ENCODE peak calls at places on chromosomes 6 and 20, in six cellular contexts. R is tibial nerve; P is H1; B is CD8-positive, alpha-beta T cell; I is heart left ventricle; M is body of pancreas. U is an unnamed sample.
A peak's percentile ranks its signal among the peaks of the same experiment; 100 is the strongest.

GRCh38 chr6:53264915-53265615 is 83.7 kb downstream of the ELOVL5 start:
- DNase-seq in R (no peak), P (no peak), B (no peak), I (no peak), M (no peak), U (no peak)

GRCh38 chr20:54110457-54110856 is 40.1 kb upstream of the BCAS1 start:
- DNase-seq in R (no peak), P (no peak), B (no peak), I (no peak), M (no peak), U (no peak)

GRCh38 chr20:57020364-57020763 is 246.1 kb downstream of the BMP7 start:
- DNase-seq in R (no peak), P (no peak), B (no peak), I (no peak), M (no peak), U (no peak)

GRCh38 chr20:51966296-51966971 is 164.1 kb upstream of the SALL4 start:
- DNase-seq in R (no peak), P (peak; percentile 68), B (no peak), I (peak; percentile 28), M (peak; percentile 33), U (no peak)

GRCh38 chr6:158188591-158188990 is 20.4 kb downstream of the GTF2H5 start:
- DNase-seq in R (no peak), P (no peak), B (no peak), I (no peak), M (no peak), U (no peak)

GRCh38 chr6:99185525-99185924 is 163.9 kb downstream of the FAXC start:
- DNase-seq in R (no peak), P (no peak), B (no peak), I (no peak), M (no peak), U (no peak)

GRCh38 chr6:45657243-45657642 is 279.5 kb upstream of the SUPT3H start:
- DNase-seq in R (no peak), P (no peak), B (no peak), I (no peak), M (no peak), U (no peak)

GRCh38 chr20:54433653-54434052 is 41.7 kb upstream of the DOK5 start:
- DNase-seq in R (no peak), P (no peak), B (no peak), I (no peak), M (peak; percentile 68), U (no peak)

GRCh38 chr6:98581725-98582124 is 252.6 kb upstream of the POU3F2 start:
- DNase-seq in R (no peak), P (no peak), B (no peak), I (no peak), M (no peak), U (no peak)

GRCh38 chr20:63942250-63943006 is 13.8 kb downstream of the UCKL1 start:
- DNase-seq in R (no peak), P (peak; percentile 78), B (peak; percentile 59), I (peak; percentile 45), M (no peak), U (peak; percentile 62)

GRCh38 chr6:123030292-123030691 is 34.3 kb downstream of the CLVS2 start:
- DNase-seq in R (no peak), P (no peak), B (no peak), I (no peak), M (no peak), U (no peak)

GRCh38 chr20:53149184-53149651 is 177.1 kb downstream of the TSHZ2 start:
- DNase-seq in R (no peak), P (no peak), B (no peak), I (no peak), M (no peak), U (no peak)

GRCh38 chr6:33609444-33610034 is 11.6 kb upstream of the ITPR3 start:
- DNase-seq in R (no peak), P (no peak), B (no peak), I (peak; percentile 60), M (no peak), U (no peak)

GRCh38 chr6:155417454-155417853 is 38.2 kb downstream of the NOX3 start:
- DNase-seq in R (no peak), P (no peak), B (no peak), I (no peak), M (no peak), U (no peak)

GRCh38 chr20:20606046-20606445 is 106.4 kb downstream of the RALGAPA2 start:
- DNase-seq in R (no peak), P (no peak), B (no peak), I (no peak), M (no peak), U (no peak)

GRCh38 chr6:144006731-144007454 is 1.2 kb downstream of the PLAGL1 start:
- DNase-seq in R (no peak), P (no peak), B (no peak), I (peak; percentile 25), M (no peak), U (no peak)

GRCh38 chr6:33672808-33673207 is 38.7 kb downstream of the UQCC2 start:
- DNase-seq in R (peak; percentile 87), P (no peak), B (no peak), I (peak; percentile 86), M (peak; percentile 53), U (no peak)

GRCh38 chr6:26116267-26116666 is 29.0 kb downstream of the HFE start:
- DNase-seq in R (no peak), P (no peak), B (no peak), I (no peak), M (no peak), U (no peak)

GRCh38 chr6:87803784-87804183 is 101.8 kb upstream of the AKIRIN2 start:
- DNase-seq in R (no peak), P (no peak), B (no peak), I (no peak), M (no peak), U (no peak)

GRCh38 chr6:133099573-133099972 is 141.6 kb upstream of the EYA4 start:
- DNase-seq in R (no peak), P (no peak), B (no peak), I (no peak), M (no peak), U (no peak)

GRCh38 chr6:126107475-126108121 is 121.3 kb downstream of the TRMT11 start:
- DNase-seq in R (no peak), P (peak; percentile 36), B (no peak), I (no peak), M (no peak), U (no peak)

GRCh38 chr6:14665827-14666724 is 548.5 kb downstream of the CD83 start:
- DNase-seq in R (peak; percentile 18), P (no peak), B (no peak), I (no peak), M (no peak), U (no peak)

GRCh38 chr6:139539852-139540251 is 165.4 kb upstream of the CITED2 start:
- DNase-seq in R (no peak), P (peak; percentile 34), B (no peak), I (peak; percentile 31), M (peak; percentile 73), U (no peak)

GRCh38 chr6:30167101-30167500 is 3.8 kb downstream of the TRIM15 start:
- DNase-seq in R (no peak), P (no peak), B (no peak), I (no peak), M (no peak), U (no peak)

GRCh38 chr6:28565823-28566526 is 40.3 kb downstream of the GPX5 start:
- DNase-seq in R (no peak), P (no peak), B (no peak), I (no peak), M (no peak), U (no peak)

GRCh38 chr20:32484221-32485125 is 100.7 kb downstream of the NOL4L start:
- DNase-seq in R (no peak), P (no peak), B (peak; percentile 43), I (peak; percentile 53), M (peak; percentile 50), U (peak; percentile 47)

GRCh38 chr6:25193147-25193864 is 85.9 kb upstream of the CARMIL1 start:
- DNase-seq in R (no peak), P (no peak), B (no peak), I (peak; percentile 52), M (no peak), U (no peak)

GRCh38 chr6:1407499-1407990 is 18.2 kb downstream of the FOXF2 start:
- DNase-seq in R (no peak), P (no peak), B (no peak), I (no peak), M (no peak), U (no peak)

GRCh38 chr6:159178847-159179246 is 9.6 kb downstream of the FNDC1 start:
- DNase-seq in R (no peak), P (no peak), B (no peak), I (no peak), M (no peak), U (no peak)

GRCh38 chr20:50834599-50835005 is 39.7 kb downstream of the BCAS4 start:
- DNase-seq in R (no peak), P (no peak), B (no peak), I (no peak), M (no peak), U (no peak)

GRCh38 chr20:3797226-3797545 is 1.1 kb downstream of the CDC25B start:
- DNase-seq in R (no peak), P (no peak), B (no peak), I (no peak), M (no peak), U (no peak)
- H3K27ac ChIP-seq in R (peak overlapping the region; percentile 98), P (no peak overlapping the region), B (peak overlapping the region; percentile 50), I (no peak overlapping the region), M (no peak overlapping the region), U (peak overlapping the region; percentile 78)

DNA sequence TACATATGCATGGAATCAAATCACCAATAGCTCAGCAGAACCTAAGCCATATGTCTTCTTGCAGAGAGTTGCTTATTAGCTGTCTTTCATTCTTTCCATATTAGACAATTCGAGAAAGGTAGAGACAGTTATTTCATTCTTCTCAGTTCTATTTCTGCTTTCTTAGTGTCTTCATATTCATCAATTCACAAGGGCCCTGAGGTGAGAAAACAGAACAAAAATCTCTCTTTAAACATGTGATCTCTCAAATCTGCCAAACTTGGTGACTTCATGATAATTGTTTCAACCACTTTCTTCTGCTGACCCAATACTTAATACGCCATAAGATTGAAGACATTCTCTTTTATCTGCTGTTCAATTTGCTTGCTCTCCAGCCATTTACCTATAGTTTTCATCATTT is 229.7 kb upstream of the MARCKS start:
- DNase-seq in R (no peak), P (no peak), B (no peak), I (no peak), M (no peak), U (no peak)
- H3K4me3 ChIP-seq in R (no peak overlapping the region), P (no peak overlapping the region), B (no peak overlapping the region), I (no peak overlapping the region), M (no peak overlapping the region), U (no peak overlapping the region)

GRCh38 chr6:166958926-166959861 is 2.8 kb upstream of the RNASET2 start:
- DNase-seq in R (no peak), P (no peak), B (peak; percentile 62), I (peak; percentile 42), M (no peak), U (peak; percentile 83)
- H3K4me1 ChIP-seq in R (peaks cover 12% of the 10 kb centered on the region), P (peaks cover 12% of the 10 kb centered on the region), B (peaks cover 43% of the 10 kb centered on the region), I (peaks cover 15% of the 10 kb centered on the region), M (peaks cover 26% of the 10 kb centered on the region), U (peaks cover 40% of the 10 kb centered on the region)

DNA sequence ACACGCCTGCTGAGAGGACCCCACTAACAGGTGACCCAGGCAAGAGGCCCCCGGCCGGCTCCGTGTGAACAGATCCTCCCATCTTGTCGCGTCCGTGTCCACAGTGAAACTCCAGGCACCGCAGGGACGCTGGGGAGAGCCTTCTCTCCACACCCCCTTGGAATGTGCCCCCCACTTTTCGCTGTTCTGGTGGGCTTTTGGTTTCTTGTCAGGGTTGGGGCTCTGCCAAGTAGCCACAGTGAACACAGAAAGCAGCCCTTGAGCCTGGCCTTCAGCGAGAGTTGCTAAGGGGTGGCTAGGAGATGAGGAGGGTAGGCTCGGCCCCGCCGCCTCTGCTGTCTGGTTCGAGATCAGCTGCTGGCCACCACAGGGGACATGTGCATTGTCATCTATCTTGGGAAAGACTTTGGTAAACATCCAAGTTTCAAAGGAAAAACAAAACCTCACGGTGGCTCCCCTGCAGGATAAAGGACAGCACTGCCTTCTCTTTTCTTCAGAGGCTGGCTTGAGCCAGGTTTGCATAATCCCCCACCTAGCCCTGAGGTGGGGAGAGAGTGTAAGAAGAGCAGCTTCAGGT is 22.7 kb downstream of the SYNDIG1 start:
- DNase-seq in R (no peak), P (no peak), B (no peak), I (no peak), M (no peak), U (no peak)
- H3K27ac ChIP-seq in R (no peak overlapping the region), P (peak overlapping the region; percentile 31), B (no peak overlapping the region), I (no peak overlapping the region), M (no peak overlapping the region), U (no peak overlapping the region)

U was measured in naive thymus-derived CD4-positive, alpha-beta T cell.